ENCODE peak calls at places on chromosome 14, in seven cellular contexts. One of them, this sample, is unnamed.

GRCh38 chr14:63840981-63841380 is 11.8 kb upstream of the SYNE2 start:
- DNase-seq in right cardiac atrium: peak
- DNase-seq in CD8-positive, alpha-beta memory T cell: peak
- DNase-seq in H7: no peak
- DNase-seq in CD8-positive, alpha-beta T cell: peak
- DNase-seq in MG63: no peak
- DNase-seq in cardiac fibroblast: peak
- DNase-seq in this sample: no peak

GRCh38 chr14:65296402-65296801 is 116.1 kb upstream of the FUT8 start:
- DNase-seq in H7: no peak
- DNase-seq in right cardiac atrium: no peak
- DNase-seq in CD8-positive, alpha-beta memory T cell: no peak
- DNase-seq in CD8-positive, alpha-beta T cell: no peak
- DNase-seq in MG63: no peak
- DNase-seq in cardiac fibroblast: no peak
- DNase-seq in this sample: no peak

GRCh38 chr14:41830679-41831078 is 224.0 kb downstream of the LRFN5 start:
- DNase-seq in CD8-positive, alpha-beta T cell: no peak
- DNase-seq in right cardiac atrium: peak
- DNase-seq in CD8-positive, alpha-beta memory T cell: no peak
- DNase-seq in cardiac fibroblast: no peak
- DNase-seq in H7: no peak
- DNase-seq in MG63: peak
- DNase-seq in this sample: no peak

GRCh38 chr14:97306785-97307246 is 509.6 kb downstream of the VRK1 start:
- DNase-seq in cardiac fibroblast: no peak
- DNase-seq in H7: no peak
- DNase-seq in CD8-positive, alpha-beta T cell: no peak
- DNase-seq in MG63: no peak
- DNase-seq in right cardiac atrium: no peak
- DNase-seq in CD8-positive, alpha-beta memory T cell: no peak
- DNase-seq in this sample: no peak

GRCh38 chr14:51488569-51489220 is 163.0 kb upstream of the FRMD6 start:
- DNase-seq in cardiac fibroblast: no peak
- DNase-seq in CD8-positive, alpha-beta memory T cell: no peak
- DNase-seq in H7: no peak
- DNase-seq in MG63: no peak
- DNase-seq in right cardiac atrium: no peak
- DNase-seq in CD8-positive, alpha-beta T cell: no peak
- DNase-seq in this sample: no peak

GRCh38 chr14:52599974-52600373 is 47.3 kb downstream of the GPR137C start:
- DNase-seq in cardiac fibroblast: no peak
- DNase-seq in CD8-positive, alpha-beta memory T cell: no peak
- DNase-seq in CD8-positive, alpha-beta T cell: no peak
- DNase-seq in right cardiac atrium: no peak
- DNase-seq in MG63: no peak
- DNase-seq in H7: no peak
- DNase-seq in this sample: no peak

GRCh38 chr14:92560106-92560865 is 46.7 kb downstream of the RIN3 start:
- DNase-seq in CD8-positive, alpha-beta T cell: no peak
- DNase-seq in CD8-positive, alpha-beta memory T cell: no peak
- DNase-seq in MG63: no peak
- DNase-seq in cardiac fibroblast: no peak
- DNase-seq in right cardiac atrium: no peak
- DNase-seq in H7: no peak
- DNase-seq in this sample: no peak

GRCh38 chr14:97726661-97727060 is 929.5 kb downstream of the VRK1 start:
- DNase-seq in cardiac fibroblast: no peak
- DNase-seq in MG63: no peak
- DNase-seq in H7: no peak
- DNase-seq in CD8-positive, alpha-beta T cell: no peak
- DNase-seq in CD8-positive, alpha-beta memory T cell: no peak
- DNase-seq in right cardiac atrium: no peak
- DNase-seq in this sample: no peak

GRCh38 chr14:23953464-23954278 is at the start of gene DHRS4:
- DNase-seq in H7: peak
- DNase-seq in right cardiac atrium: peak
- DNase-seq in cardiac fibroblast: peak
- DNase-seq in CD8-positive, alpha-beta T cell: peak
- DNase-seq in CD8-positive, alpha-beta memory T cell: peak
- DNase-seq in MG63: peak
- DNase-seq in this sample: peak

GRCh38 chr14:54763761-54764160 is 138.9 kb downstream of the GCH1 start:
- DNase-seq in H7: peak
- DNase-seq in MG63: no peak
- DNase-seq in cardiac fibroblast: no peak
- DNase-seq in CD8-positive, alpha-beta T cell: no peak
- DNase-seq in CD8-positive, alpha-beta memory T cell: no peak
- DNase-seq in right cardiac atrium: no peak
- DNase-seq in this sample: no peak

GRCh38 chr14:95998656-95999055 is 40.5 kb upstream of the C14orf132 start:
- DNase-seq in MG63: no peak
- DNase-seq in right cardiac atrium: no peak
- DNase-seq in H7: no peak
- DNase-seq in CD8-positive, alpha-beta T cell: no peak
- DNase-seq in CD8-positive, alpha-beta memory T cell: no peak
- DNase-seq in cardiac fibroblast: peak
- DNase-seq in this sample: no peak

GRCh38 chr14:46300765-46301164 is 350.8 kb downstream of the RPL10L start:
- DNase-seq in CD8-positive, alpha-beta T cell: no peak
- DNase-seq in CD8-positive, alpha-beta memory T cell: no peak
- DNase-seq in MG63: no peak
- DNase-seq in cardiac fibroblast: no peak
- DNase-seq in H7: no peak
- DNase-seq in right cardiac atrium: no peak
- DNase-seq in this sample: no peak

GRCh38 chr14:75242546-75243273 is 35.9 kb upstream of the FOS start:
- DNase-seq in CD8-positive, alpha-beta memory T cell: no peak
- DNase-seq in H7: peak
- DNase-seq in CD8-positive, alpha-beta T cell: no peak
- DNase-seq in cardiac fibroblast: peak
- DNase-seq in right cardiac atrium: peak
- DNase-seq in MG63: peak
- DNase-seq in this sample: no peak

GRCh38 chr14:70394674-70395073 is 22.2 kb downstream of the SYNJ2BP start:
- DNase-seq in cardiac fibroblast: no peak
- DNase-seq in CD8-positive, alpha-beta memory T cell: no peak
- DNase-seq in H7: no peak
- DNase-seq in CD8-positive, alpha-beta T cell: no peak
- DNase-seq in right cardiac atrium: no peak
- DNase-seq in MG63: no peak
- DNase-seq in this sample: no peak

GRCh38 chr14:59870277-59871165 is at the start of gene RTN1:
- DNase-seq in right cardiac atrium: peak
- DNase-seq in CD8-positive, alpha-beta T cell: no peak
- DNase-seq in MG63: peak
- DNase-seq in H7: peak
- DNase-seq in cardiac fibroblast: peak
- DNase-seq in CD8-positive, alpha-beta memory T cell: no peak
- DNase-seq in this sample: no peak

GRCh38 chr14:101810897-101811620 is 49.5 kb downstream of the PPP2R5C start:
- DNase-seq in right cardiac atrium: no peak
- DNase-seq in H7: no peak
- DNase-seq in CD8-positive, alpha-beta memory T cell: no peak
- DNase-seq in cardiac fibroblast: peak
- DNase-seq in MG63: no peak
- DNase-seq in CD8-positive, alpha-beta T cell: no peak
- DNase-seq in this sample: no peak
- H3K4me3 ChIP-seq in right cardiac atrium: peak
- H3K4me3 ChIP-seq in H7: peak
- H3K4me3 ChIP-seq in CD8-positive, alpha-beta memory T cell: peak
- H3K4me3 ChIP-seq in cardiac fibroblast: peak
- H3K4me3 ChIP-seq in MG63: peak
- H3K4me3 ChIP-seq in CD8-positive, alpha-beta T cell: peak
- H3K4me3 ChIP-seq in this sample: peak

GRCh38 chr14:62081012-62081612 is 318.9 kb downstream of the SNAPC1 start:
- DNase-seq in CD8-positive, alpha-beta memory T cell: no peak
- DNase-seq in CD8-positive, alpha-beta T cell: no peak
- DNase-seq in cardiac fibroblast: no peak
- DNase-seq in H7: no peak
- DNase-seq in MG63: no peak
- DNase-seq in right cardiac atrium: no peak
- DNase-seq in this sample: no peak
- H3K4me3 ChIP-seq in CD8-positive, alpha-beta memory T cell: no peak
- H3K4me3 ChIP-seq in CD8-positive, alpha-beta T cell: no peak
- H3K4me3 ChIP-seq in cardiac fibroblast: no peak
- H3K4me3 ChIP-seq in H7: no peak
- H3K4me3 ChIP-seq in MG63: no peak
- H3K4me3 ChIP-seq in right cardiac atrium: no peak
- H3K4me3 ChIP-seq in this sample: no peak

GRCh38 chr14:68781161-68782021 is 11.5 kb downstream of the ZFP36L1 start:
- DNase-seq in cardiac fibroblast: no peak
- DNase-seq in CD8-positive, alpha-beta T cell: peak
- DNase-seq in CD8-positive, alpha-beta memory T cell: peak
- DNase-seq in MG63: no peak
- DNase-seq in H7: no peak
- DNase-seq in right cardiac atrium: peak
- DNase-seq in this sample: peak

GRCh38 chr14:68780358-68781160 is 12.3 kb downstream of the ZFP36L1 start:
- DNase-seq in CD8-positive, alpha-beta memory T cell: no peak
- DNase-seq in cardiac fibroblast: peak
- DNase-seq in H7: peak
- DNase-seq in right cardiac atrium: peak
- DNase-seq in MG63: peak
- DNase-seq in CD8-positive, alpha-beta T cell: peak
- DNase-seq in this sample: peak

GRCh38 chr14:68777644-68778043 is 15.2 kb downstream of the ZFP36L1 start:
- DNase-seq in MG63: no peak
- DNase-seq in right cardiac atrium: no peak
- DNase-seq in H7: no peak
- DNase-seq in CD8-positive, alpha-beta T cell: no peak
- DNase-seq in cardiac fibroblast: no peak
- DNase-seq in CD8-positive, alpha-beta memory T cell: no peak
- DNase-seq in this sample: no peak

GRCh38 chr14:68782091-68782981 is 10.5 kb downstream of the ZFP36L1 start:
- DNase-seq in H7: peak
- DNase-seq in CD8-positive, alpha-beta memory T cell: no peak
- DNase-seq in cardiac fibroblast: no peak
- DNase-seq in right cardiac atrium: no peak
- DNase-seq in MG63: no peak
- DNase-seq in CD8-positive, alpha-beta T cell: peak
- DNase-seq in this sample: peak

GRCh38 chr14:68779761-68780323 is 13.0 kb downstream of the ZFP36L1 start:
- DNase-seq in cardiac fibroblast: peak
- DNase-seq in H7: no peak
- DNase-seq in CD8-positive, alpha-beta T cell: peak
- DNase-seq in MG63: no peak
- DNase-seq in CD8-positive, alpha-beta memory T cell: no peak
- DNase-seq in right cardiac atrium: no peak
- DNase-seq in this sample: peak
- H3K4me3 ChIP-seq in cardiac fibroblast: no peak
- H3K4me3 ChIP-seq in H7: no peak
- H3K4me3 ChIP-seq in CD8-positive, alpha-beta T cell: peak
- H3K4me3 ChIP-seq in MG63: no peak
- H3K4me3 ChIP-seq in CD8-positive, alpha-beta memory T cell: peak
- H3K4me3 ChIP-seq in right cardiac atrium: no peak
- H3K4me3 ChIP-seq in this sample: no peak

DNA sequence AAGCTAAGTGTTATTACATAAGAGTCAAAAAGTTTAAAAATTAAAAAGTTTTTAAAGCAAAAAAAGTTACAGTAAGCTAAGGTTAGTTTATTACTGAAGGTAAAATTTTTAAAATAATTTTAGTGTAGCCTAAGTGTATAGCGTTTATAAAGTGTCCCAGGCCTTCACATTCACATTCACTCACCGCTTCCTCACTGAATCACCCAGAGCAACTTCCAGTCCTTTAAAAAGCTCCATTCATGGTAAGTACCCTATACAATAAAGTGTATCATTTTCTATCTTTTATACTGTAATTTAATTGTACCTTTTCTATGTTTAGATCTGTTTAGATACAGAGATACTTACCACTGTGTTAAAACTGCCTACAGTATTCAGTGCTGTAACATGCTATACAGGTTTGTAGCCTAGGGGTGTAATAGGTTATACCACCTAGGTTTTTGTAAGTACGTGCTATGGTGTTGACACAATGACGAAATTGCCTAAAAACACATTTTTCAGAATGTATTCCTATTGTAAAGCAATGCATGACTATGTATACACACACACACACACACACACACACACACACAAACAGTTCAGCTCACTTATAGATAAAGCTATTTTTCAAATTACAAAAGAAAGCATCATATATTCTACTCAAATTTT is 3.7 kb downstream of the CLEC14A start:
- DNase-seq in CD8-positive, alpha-beta T cell: no peak
- DNase-seq in right cardiac atrium: no peak
- DNase-seq in MG63: no peak
- DNase-seq in CD8-positive, alpha-beta memory T cell: no peak
- DNase-seq in cardiac fibroblast: peak
- DNase-seq in H7: no peak
- DNase-seq in this sample: no peak
- H3K4me3 ChIP-seq in CD8-positive, alpha-beta T cell: no peak
- H3K4me3 ChIP-seq in right cardiac atrium: peak
- H3K4me3 ChIP-seq in MG63: no peak
- H3K4me3 ChIP-seq in CD8-positive, alpha-beta memory T cell: no peak
- H3K4me3 ChIP-seq in cardiac fibroblast: no peak
- H3K4me3 ChIP-seq in H7: no peak
- H3K4me3 ChIP-seq in this sample: no peak

GRCh38 chr14:61567838-61568571 is 127.3 kb upstream of the HIF1A start:
- DNase-seq in right cardiac atrium: no peak
- DNase-seq in H7: peak
- DNase-seq in CD8-positive, alpha-beta T cell: peak
- DNase-seq in MG63: no peak
- DNase-seq in cardiac fibroblast: peak
- DNase-seq in CD8-positive, alpha-beta memory T cell: no peak
- DNase-seq in this sample: no peak

GRCh38 chr14:61569308-61569707 is 126.0 kb upstream of the HIF1A start:
- DNase-seq in H7: no peak
- DNase-seq in cardiac fibroblast: no peak
- DNase-seq in CD8-positive, alpha-beta memory T cell: no peak
- DNase-seq in MG63: no peak
- DNase-seq in CD8-positive, alpha-beta T cell: no peak
- DNase-seq in right cardiac atrium: no peak
- DNase-seq in this sample: no peak

GRCh38 chr14:61569783-61570182 is 125.5 kb upstream of the HIF1A start:
- DNase-seq in right cardiac atrium: peak
- DNase-seq in H7: no peak
- DNase-seq in CD8-positive, alpha-beta T cell: peak
- DNase-seq in CD8-positive, alpha-beta memory T cell: no peak
- DNase-seq in MG63: peak
- DNase-seq in cardiac fibroblast: peak
- DNase-seq in this sample: peak

GRCh38 chr14:61570188-61570960 is 124.9 kb upstream of the HIF1A start:
- DNase-seq in MG63: no peak
- DNase-seq in cardiac fibroblast: no peak
- DNase-seq in H7: no peak
- DNase-seq in CD8-positive, alpha-beta memory T cell: no peak
- DNase-seq in right cardiac atrium: no peak
- DNase-seq in CD8-positive, alpha-beta T cell: peak
- DNase-seq in this sample: peak

GRCh38 chr14:61568572-61569011 is 126.7 kb upstream of the HIF1A start:
- DNase-seq in MG63: no peak
- DNase-seq in cardiac fibroblast: no peak
- DNase-seq in CD8-positive, alpha-beta memory T cell: no peak
- DNase-seq in H7: peak
- DNase-seq in right cardiac atrium: peak
- DNase-seq in CD8-positive, alpha-beta T cell: peak
- DNase-seq in this sample: peak
- H3K4me3 ChIP-seq in MG63: no peak
- H3K4me3 ChIP-seq in cardiac fibroblast: no peak
- H3K4me3 ChIP-seq in CD8-positive, alpha-beta memory T cell: peak
- H3K4me3 ChIP-seq in H7: peak
- H3K4me3 ChIP-seq in right cardiac atrium: no peak
- H3K4me3 ChIP-seq in CD8-positive, alpha-beta T cell: peak
- H3K4me3 ChIP-seq in this sample: peak

GRCh38 chr14:21524575-21525518 is 1.3 kb downstream of the SALL2 start:
- DNase-seq in CD8-positive, alpha-beta memory T cell: no peak
- DNase-seq in cardiac fibroblast: no peak
- DNase-seq in MG63: no peak
- DNase-seq in right cardiac atrium: no peak
- DNase-seq in CD8-positive, alpha-beta T cell: no peak
- DNase-seq in H7: no peak
- DNase-seq in this sample: no peak
- H3K4me3 ChIP-seq in CD8-positive, alpha-beta memory T cell: no peak
- H3K4me3 ChIP-seq in cardiac fibroblast: no peak
- H3K4me3 ChIP-seq in MG63: no peak
- H3K4me3 ChIP-seq in right cardiac atrium: peak
- H3K4me3 ChIP-seq in CD8-positive, alpha-beta T cell: no peak
- H3K4me3 ChIP-seq in H7: peak
- H3K4me3 ChIP-seq in this sample: peak

This sample was measured in Jurkat, Clone E6-1.